ENCODE peak calls at places on chromosomes 4 and X, in nine cellular contexts. S, H, T, G, W, B, M, Y and D are unnamed samples.

GRCh38 chr4:5821665-5822358 is 71.1 kb downstream of the CRMP1 start:
- DNase-seq in S (peak; percentile 38), H (no peak), T (no peak), G (peak; percentile 91), W (no peak), B (peak; percentile 77), M (no peak), Y (no peak), D (no peak)

GRCh38 chr4:118087366-118087765 is 53.1 kb downstream of the NDST3 start:
- DNase-seq in S (no peak), H (no peak), T (no peak), G (no peak), W (no peak), B (no peak), M (no peak), Y (no peak), D (no peak)

GRCh38 chr4:175770555-175770954 is 41.5 kb downstream of the GPM6A start:
- DNase-seq in S (peak; percentile 44), H (no peak), T (no peak), G (no peak), W (no peak), B (no peak), M (no peak), Y (no peak), D (no peak)

GRCh38 chr4:147110473-147110872 is 164.8 kb upstream of the TTC29 start:
- DNase-seq in S (no peak), H (no peak), T (no peak), G (no peak), W (no peak), B (no peak), M (no peak), Y (no peak), D (no peak)

GRCh38 chrX:17170973-17171372 is 204.0 kb upstream of the NHS start:
- DNase-seq in S (no peak), H (no peak), T (no peak), G (no peak), W (no peak), B (no peak), M (no peak), Y (no peak), D (no peak)

GRCh38 chrX:40176256-40176978 is 78.7 kb upstream of the BCOR start:
- DNase-seq in S (peak; percentile 66), H (no peak), T (peak; percentile 54), G (peak; percentile 84), W (peak; percentile 90), B (peak; percentile 90), M (peak; percentile 62), Y (peak; percentile 93), D (no peak)

GRCh38 chrX:68897546-68897945 is 68.7 kb downstream of the EFNB1 start:
- DNase-seq in S (no peak), H (no peak), T (no peak), G (no peak), W (no peak), B (no peak), M (no peak), Y (no peak), D (no peak)

GRCh38 chr4:59762344-59762743 is 1437.8 kb upstream of the ADGRL3 start:
- DNase-seq in S (no peak), H (no peak), T (no peak), G (no peak), W (no peak), B (no peak), M (no peak), Y (no peak), D (no peak)

GRCh38 chrX:63747331-63747730 is 37.7 kb downstream of the ARHGEF9 start:
- DNase-seq in S (peak; percentile 83), H (peak; percentile 57), T (peak; percentile 71), G (no peak), W (no peak), B (no peak), M (no peak), Y (no peak), D (peak; percentile 41)

GRCh38 chr4:40283413-40283812 is 51.7 kb upstream of the CHRNA9 start:
- DNase-seq in S (no peak), H (no peak), T (no peak), G (no peak), W (no peak), B (no peak), M (no peak), Y (no peak), D (no peak)

GRCh38 chr4:55440786-55441185 is 45.0 kb downstream of the TMEM165 start:
- DNase-seq in S (no peak), H (no peak), T (no peak), G (no peak), W (no peak), B (no peak), M (no peak), Y (no peak), D (no peak)
- H3K4me3 ChIP-seq in S (no peak overlapping the region), H (no peak overlapping the region), T (no peak overlapping the region), G (no peak overlapping the region), W (no peak overlapping the region), B (no peak overlapping the region), M (no peak overlapping the region), Y (no peak overlapping the region), D (no peak overlapping the region)

DNA sequence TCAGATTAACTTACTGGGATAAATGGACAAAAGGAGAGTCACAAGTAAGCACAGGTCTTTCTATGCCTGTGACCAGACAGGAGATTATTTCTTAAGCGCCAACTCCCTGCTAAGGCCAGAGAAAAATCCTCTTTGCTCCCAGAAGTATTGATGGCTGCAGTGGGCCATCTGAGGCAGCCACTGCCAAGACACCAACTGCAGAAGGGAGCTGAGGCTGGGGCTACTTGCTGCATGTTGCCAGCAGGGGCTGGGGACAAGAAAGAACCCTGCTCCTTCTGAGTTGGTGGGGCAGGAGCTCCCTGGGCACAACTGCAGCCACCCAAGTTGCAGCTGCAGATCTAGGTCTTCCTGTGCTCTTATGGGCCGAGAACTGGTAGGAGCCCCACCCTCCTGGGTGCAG is 1075.3 kb downstream of the PCDH18 start:
- DNase-seq in S (no peak), H (no peak), T (no peak), G (no peak), W (no peak), B (no peak), M (no peak), Y (peak; percentile 56), D (no peak)
- H3K4me3 ChIP-seq in S (no peak overlapping the region), H (no peak overlapping the region), T (no peak overlapping the region), G (no peak overlapping the region), W (no peak overlapping the region), B (no peak overlapping the region), M (no peak overlapping the region), Y (no peak overlapping the region), D (no peak overlapping the region)

GRCh38 chr4:173498023-173498422 is 32.0 kb downstream of the HAND2 start:
- DNase-seq in S (no peak), H (no peak), T (no peak), G (no peak), W (no peak), B (no peak), M (no peak), Y (no peak), D (no peak)

GRCh38 chr4:173490817-173491518 is 39.1 kb downstream of the HAND2 start:
- DNase-seq in S (peak; percentile 73), H (peak; percentile 68), T (peak; percentile 85), G (peak; percentile 67), W (no peak), B (no peak), M (peak; percentile 48), Y (no peak), D (peak; percentile 45)

GRCh38 chr4:173493041-173493440 is 37.0 kb downstream of the HAND2 start:
- DNase-seq in S (no peak), H (no peak), T (no peak), G (no peak), W (no peak), B (no peak), M (no peak), Y (no peak), D (no peak)

GRCh38 chr4:173492315-173492714 is 37.7 kb downstream of the HAND2 start:
- DNase-seq in S (no peak), H (no peak), T (no peak), G (no peak), W (no peak), B (no peak), M (no peak), Y (no peak), D (no peak)

GRCh38 chr4:173494013-173494970 is 35.7 kb downstream of the HAND2 start:
- DNase-seq in S (peak; percentile 85), H (peak; percentile 71), T (peak; percentile 74), G (peak; percentile 89), W (peak; percentile 67), B (peak; percentile 74), M (peak; percentile 66), Y (peak; percentile 89), D (no peak)
- H3K4me3 ChIP-seq in S (peak overlapping the region; percentile 73), H (peak overlapping the region; percentile 37), T (peak overlapping the region; percentile 23), G (peak overlapping the region; percentile 72), W (peak overlapping the region; percentile 42), B (peak overlapping the region; percentile 37), M (no peak overlapping the region), Y (no peak overlapping the region), D (peak overlapping the region; percentile 39)

DNA sequence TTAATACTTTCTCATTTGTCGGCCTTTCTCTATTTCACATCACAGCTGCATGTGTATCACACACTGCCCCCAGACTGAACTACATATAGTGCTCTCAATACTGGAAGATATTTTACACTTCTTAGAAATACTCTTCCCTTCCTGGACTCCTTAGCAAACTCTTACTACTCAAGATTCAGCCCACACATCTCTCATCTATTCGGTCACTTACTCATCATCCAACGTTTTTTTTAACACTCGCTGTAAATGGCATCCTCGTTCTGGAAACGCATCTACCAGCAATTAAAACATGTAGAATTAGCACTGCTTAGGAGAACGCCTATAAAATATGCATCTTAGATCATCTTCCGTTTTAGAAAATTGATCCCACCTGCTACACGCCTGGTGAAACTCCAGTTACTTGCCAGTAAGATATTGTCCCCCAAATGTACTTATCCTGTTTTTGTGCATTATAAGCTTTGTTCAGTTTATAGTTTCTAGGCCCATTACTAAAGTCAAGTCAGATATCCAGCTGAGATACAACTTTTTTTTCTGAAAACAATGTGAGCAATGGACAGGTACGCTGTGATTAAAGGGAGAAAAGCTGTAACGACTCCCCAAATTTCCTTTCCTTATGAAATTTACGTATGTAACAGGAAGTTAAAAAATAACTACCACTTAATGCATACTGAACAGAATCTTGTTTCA is 1.0 kb downstream of the LRP2BP start:
- DNase-seq in S (peak; percentile 73), H (no peak), T (no peak), G (no peak), W (no peak), B (no peak), M (no peak), Y (no peak), D (no peak)
- H3K4me3 ChIP-seq in S (peak overlapping the region; percentile 93), H (peak overlapping the region; percentile 54), T (no peak overlapping the region), G (no peak overlapping the region), W (peak overlapping the region; percentile 73), B (peak overlapping the region; percentile 76), M (no peak overlapping the region), Y (no peak overlapping the region), D (no peak overlapping the region)

DNA sequence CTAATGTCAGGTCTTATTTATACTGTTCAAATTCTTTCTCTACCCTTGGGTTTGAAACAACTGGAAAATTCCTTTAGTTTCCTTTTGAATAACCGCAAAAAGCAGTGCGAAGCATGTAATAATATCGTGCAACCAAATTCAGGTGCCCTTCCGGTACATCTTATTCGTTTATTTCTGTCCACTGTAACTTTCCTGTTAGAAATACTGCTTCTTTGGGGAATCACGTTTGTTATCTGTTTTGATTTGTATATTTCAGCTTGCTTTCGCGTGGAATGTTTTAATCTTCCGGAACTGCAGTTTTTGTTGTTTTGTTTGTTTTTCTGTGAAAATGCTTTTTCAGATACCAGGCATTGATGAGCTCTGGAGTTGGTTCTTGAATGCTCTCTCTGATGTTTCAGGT is 85.7 kb upstream of the HPRT1 start:
- DNase-seq in S (peak; percentile 33), H (no peak), T (no peak), G (no peak), W (no peak), B (no peak), M (no peak), Y (no peak), D (no peak)
- H3K4me3 ChIP-seq in S (peak overlapping the region; percentile 100), H (peak overlapping the region; percentile 85), T (peak overlapping the region; percentile 79), G (peak overlapping the region; percentile 93), W (peak overlapping the region; percentile 70), B (peak overlapping the region; percentile 53), M (no peak overlapping the region), Y (no peak overlapping the region), D (peak overlapping the region; percentile 62)